ENCODE peak calls at places on chromosomes 7 and 10, in seven cellular contexts. One of them, this sample, is unnamed.
A peak's percentile ranks its signal among the peaks of the same experiment; 100 is the strongest.

GRCh38 chr10:129877773-129878371 is 86.2 kb downstream of the EBF3 start:
- DNase-seq in foreskin fibroblast: peak; percentile 11
- DNase-seq in GM13977: no peak
- DNase-seq in left ventricle myocardium inferior: no peak
- DNase-seq in neural crest cell: peak; percentile 42
- DNase-seq in nucleus accumbens: no peak
- DNase-seq in A549: no peak
- DNase-seq in this sample: no peak

GRCh38 chr10:42969147-42969546 is 107.7 kb upstream of the RET start:
- DNase-seq in foreskin fibroblast: no peak
- DNase-seq in GM13977: no peak
- DNase-seq in left ventricle myocardium inferior: no peak
- DNase-seq in neural crest cell: no peak
- DNase-seq in nucleus accumbens: no peak
- DNase-seq in A549: no peak
- DNase-seq in this sample: no peak

GRCh38 chr7:123351506-123352225 is 151.9 kb upstream of the SLC13A1 start:
- DNase-seq in foreskin fibroblast: no peak
- DNase-seq in GM13977: no peak
- DNase-seq in left ventricle myocardium inferior: no peak
- DNase-seq in neural crest cell: no peak
- DNase-seq in nucleus accumbens: no peak
- DNase-seq in A549: no peak
- DNase-seq in this sample: no peak

GRCh38 chr7:29457565-29457971 is 106.1 kb upstream of the PRR15 start:
- DNase-seq in foreskin fibroblast: peak; percentile 34
- DNase-seq in GM13977: no peak
- DNase-seq in left ventricle myocardium inferior: no peak
- DNase-seq in neural crest cell: no peak
- DNase-seq in nucleus accumbens: no peak
- DNase-seq in A549: no peak
- DNase-seq in this sample: peak; percentile 50

GRCh38 chr7:130481898-130482297 is 10.0 kb upstream of the MEST start:
- DNase-seq in foreskin fibroblast: peak; percentile 21
- DNase-seq in GM13977: no peak
- DNase-seq in left ventricle myocardium inferior: no peak
- DNase-seq in neural crest cell: no peak
- DNase-seq in nucleus accumbens: no peak
- DNase-seq in A549: no peak
- DNase-seq in this sample: no peak

GRCh38 chr7:132609222-132609621 is 33.0 kb upstream of the PLXNA4 start:
- DNase-seq in foreskin fibroblast: no peak
- DNase-seq in GM13977: no peak
- DNase-seq in left ventricle myocardium inferior: no peak
- DNase-seq in neural crest cell: no peak
- DNase-seq in nucleus accumbens: no peak
- DNase-seq in A549: no peak
- DNase-seq in this sample: no peak

GRCh38 chr10:30002438-30003266 is 56.7 kb downstream of the JCAD start:
- DNase-seq in foreskin fibroblast: peak; percentile 88
- DNase-seq in GM13977: peak; percentile 52
- DNase-seq in left ventricle myocardium inferior: peak; percentile 67
- DNase-seq in neural crest cell: peak; percentile 78
- DNase-seq in nucleus accumbens: peak; percentile 14
- DNase-seq in A549: peak; percentile 76
- DNase-seq in this sample: no peak

GRCh38 chr7:103988468-103989199 is 824 bp downstream of the RELN start:
- DNase-seq in foreskin fibroblast: peak; percentile 6
- DNase-seq in GM13977: no peak
- DNase-seq in left ventricle myocardium inferior: no peak
- DNase-seq in neural crest cell: no peak
- DNase-seq in nucleus accumbens: no peak
- DNase-seq in A549: no peak
- DNase-seq in this sample: no peak

GRCh38 chr10:4733150-4733842 is 92.7 kb upstream of the AKR1E2 start:
- DNase-seq in foreskin fibroblast: no peak
- DNase-seq in GM13977: no peak
- DNase-seq in left ventricle myocardium inferior: no peak
- DNase-seq in neural crest cell: no peak
- DNase-seq in nucleus accumbens: no peak
- DNase-seq in A549: no peak
- DNase-seq in this sample: no peak

GRCh38 chr10:84850826-84851225 is 522.4 kb downstream of the CCSER2 start:
- DNase-seq in foreskin fibroblast: no peak
- DNase-seq in GM13977: no peak
- DNase-seq in left ventricle myocardium inferior: no peak
- DNase-seq in neural crest cell: no peak
- DNase-seq in nucleus accumbens: no peak
- DNase-seq in A549: no peak
- DNase-seq in this sample: no peak

GRCh38 chr10:30743586-30743985 is 114.0 kb upstream of the LYZL2 start:
- DNase-seq in foreskin fibroblast: no peak
- DNase-seq in GM13977: no peak
- DNase-seq in left ventricle myocardium inferior: no peak
- DNase-seq in neural crest cell: no peak
- DNase-seq in nucleus accumbens: no peak
- DNase-seq in A549: no peak
- DNase-seq in this sample: no peak

GRCh38 chr7:28408105-28408973 is 4.0 kb upstream of the CREB5 start:
- DNase-seq in foreskin fibroblast: no peak
- DNase-seq in GM13977: no peak
- DNase-seq in left ventricle myocardium inferior: peak; percentile 50
- DNase-seq in neural crest cell: peak; percentile 19
- DNase-seq in nucleus accumbens: peak; percentile 44
- DNase-seq in A549: no peak
- DNase-seq in this sample: no peak

GRCh38 chr7:143343596-143343995 is 18.9 kb downstream of the FAM131B start:
- DNase-seq in foreskin fibroblast: no peak
- DNase-seq in GM13977: no peak
- DNase-seq in left ventricle myocardium inferior: no peak
- DNase-seq in neural crest cell: no peak
- DNase-seq in nucleus accumbens: no peak
- DNase-seq in A549: no peak
- DNase-seq in this sample: no peak

GRCh38 chr7:45435846-45436245 is 138.3 kb upstream of the ADCY1 start:
- DNase-seq in foreskin fibroblast: peak; percentile 86
- DNase-seq in GM13977: no peak
- DNase-seq in left ventricle myocardium inferior: no peak
- DNase-seq in neural crest cell: no peak
- DNase-seq in nucleus accumbens: no peak
- DNase-seq in A549: peak; percentile 8
- DNase-seq in this sample: peak; percentile 41

GRCh38 chr7:142579946-142580345 is 169.3 kb upstream of the PRSS1 start:
- DNase-seq in foreskin fibroblast: no peak
- DNase-seq in GM13977: no peak
- DNase-seq in left ventricle myocardium inferior: no peak
- DNase-seq in neural crest cell: no peak
- DNase-seq in nucleus accumbens: no peak
- DNase-seq in A549: no peak
- DNase-seq in this sample: no peak

GRCh38 chr10:44306762-44307161 is 78.1 kb downstream of the CXCL12 start:
- DNase-seq in foreskin fibroblast: peak; percentile 18
- DNase-seq in GM13977: no peak
- DNase-seq in left ventricle myocardium inferior: no peak
- DNase-seq in neural crest cell: no peak
- DNase-seq in nucleus accumbens: no peak
- DNase-seq in A549: no peak
- DNase-seq in this sample: no peak

GRCh38 chr7:79060498-79060897 is 393.0 kb downstream of the MAGI2 start:
- DNase-seq in foreskin fibroblast: no peak
- DNase-seq in GM13977: no peak
- DNase-seq in left ventricle myocardium inferior: no peak
- DNase-seq in neural crest cell: no peak
- DNase-seq in nucleus accumbens: no peak
- DNase-seq in A549: no peak
- DNase-seq in this sample: no peak

GRCh38 chr7:94655884-94656657 is at the start of gene SGCE:
- DNase-seq in foreskin fibroblast: peak; percentile 91
- DNase-seq in GM13977: peak; percentile 70
- DNase-seq in left ventricle myocardium inferior: peak; percentile 68
- DNase-seq in neural crest cell: peak; percentile 84
- DNase-seq in nucleus accumbens: peak; percentile 63
- DNase-seq in A549: peak; percentile 55
- DNase-seq in this sample: peak; percentile 18

GRCh38 chr7:106598663-106599342 is 62.2 kb downstream of the CCDC71L start:
- DNase-seq in foreskin fibroblast: peak; percentile 77
- DNase-seq in GM13977: peak; percentile 65
- DNase-seq in left ventricle myocardium inferior: peak; percentile 39
- DNase-seq in neural crest cell: peak; percentile 47
- DNase-seq in nucleus accumbens: no peak
- DNase-seq in A549: peak; percentile 28
- DNase-seq in this sample: peak; percentile 2

GRCh38 chr10:44864042-44864436 is 47.1 kb upstream of the TMEM72 start:
- DNase-seq in foreskin fibroblast: peak; percentile 36
- DNase-seq in GM13977: no peak
- DNase-seq in left ventricle myocardium inferior: no peak
- DNase-seq in neural crest cell: no peak
- DNase-seq in nucleus accumbens: no peak
- DNase-seq in A549: no peak
- DNase-seq in this sample: no peak

This sample was measured in AG09309.